ENCODE peak calls at places on chromosomes 13 and 19, in four cellular contexts. O is tibial nerve, S is tibial artery, I is ovary. Z is an unnamed sample.

GRCh38 chr13:95298971-95299627 is 2.2 kb downstream of the ABCC4 start:
- DNase-seq in O (no peak), S (no peak), I (no peak), Z (no peak)

GRCh38 chr19:30932854-30933253 is 416.4 kb downstream of the TSHZ3 start:
- DNase-seq in O (no peak), S (no peak), I (no peak), Z (no peak)

GRCh38 chr13:25574437-25575426 is 203.0 kb downstream of the ATP8A2 start:
- DNase-seq in O (peak; percentile 68), S (peak; percentile 62), I (peak; percentile 39), Z (peak; percentile 75)

GRCh38 chr19:6516018-6516658 is 14.0 kb upstream of the TUBB4A start:
- DNase-seq in O (peak; percentile 86), S (peak; percentile 92), I (peak; percentile 79), Z (peak; percentile 95)

GRCh38 chr13:51222510-51223283 is 499 bp downstream of the FAM124A start:
- DNase-seq in O (no peak), S (no peak), I (no peak), Z (no peak)

GRCh38 chr13:98979012-98979411 is 1.1 kb upstream of the DOCK9 start:
- DNase-seq in O (no peak), S (no peak), I (no peak), Z (no peak)

GRCh38 chr19:6801397-6802086 is 29.0 kb downstream of the VAV1 start:
- DNase-seq in O (no peak), S (peak; percentile 66), I (peak; percentile 35), Z (peak; percentile 75)

GRCh38 chr13:100040196-100040595 is 48.7 kb upstream of the PCCA start:
- DNase-seq in O (no peak), S (no peak), I (no peak), Z (no peak)

GRCh38 chr13:45490068-45490467 is 25.3 kb downstream of the COG3 start:
- DNase-seq in O (no peak), S (no peak), I (no peak), Z (no peak)

GRCh38 chr13:111304041-111304544 is 16.3 kb upstream of the TEX29 start:
- DNase-seq in O (no peak), S (no peak), I (no peak), Z (no peak)

GRCh38 chr13:67390462-67391093 is 160.4 kb upstream of the PCDH9 start:
- DNase-seq in O (no peak), S (no peak), I (no peak), Z (no peak)

GRCh38 chr19:36051236-36051635 is 2.8 kb downstream of the THAP8 start:
- DNase-seq in O (no peak), S (no peak), I (no peak), Z (no peak)

GRCh38 chr13:111940892-111941291 is 126.1 kb upstream of the SOX1 start:
- DNase-seq in O (no peak), S (no peak), I (peak; percentile 2), Z (no peak)

GRCh38 chr19:33420821-33421220 is 47.3 kb downstream of the CEBPG start:
- DNase-seq in O (no peak), S (no peak), I (no peak), Z (no peak)

GRCh38 chr19:6017576-6017975 is 39.6 kb upstream of the RANBP3 start:
- DNase-seq in O (no peak), S (no peak), I (no peak), Z (no peak)

GRCh38 chr13:46731535-46731934 is 65.4 kb downstream of the ESD start:
- DNase-seq in O (no peak), S (no peak), I (no peak), Z (no peak)

GRCh38 chr13:21014666-21015170 is 46.7 kb downstream of the LATS2 start:
- DNase-seq in O (no peak), S (peak; percentile 50), I (peak; percentile 65), Z (peak; percentile 81)

GRCh38 chr19:18477042-18477760 is 39.3 kb upstream of the ISYNA1 start:
- DNase-seq in O (no peak), S (no peak), I (no peak), Z (no peak)

GRCh38 chr19:1853295-1854031 is 5.2 kb upstream of the REXO1 start:
- DNase-seq in O (peak; percentile 51), S (peak; percentile 70), I (peak; percentile 75), Z (peak; percentile 82)

GRCh38 chr19:11767633-11768133 is 883 bp downstream of the ZNF441 start:
- DNase-seq in O (no peak), S (peak; percentile 45), I (peak; percentile 50), Z (peak; percentile 85)

GRCh38 chr19:46717716-46718143 is 816 bp upstream of the PRKD2 start:
- DNase-seq in O (no peak), S (no peak), I (no peak), Z (peak; percentile 51)

GRCh38 chr13:29160862-29161261 is 340.7 kb downstream of the MTUS2 start:
- DNase-seq in O (no peak), S (no peak), I (no peak), Z (no peak)

GRCh38 chr13:113637262-113638160 is 20.5 kb downstream of the ATP4B start:
- DNase-seq in O (no peak), S (no peak), I (peak; percentile 13), Z (peak; percentile 25)

GRCh38 chr13:79742923-79743322 is 262.0 kb downstream of the NDFIP2 start:
- DNase-seq in O (no peak), S (no peak), I (no peak), Z (no peak)

GRCh38 chr19:54923276-54923675 is 17.3 kb downstream of the NCR1 start:
- DNase-seq in O (no peak), S (no peak), I (no peak), Z (no peak)

GRCh38 chr19:14517840-14518505 is at the start of gene DNAJB1:
- DNase-seq in O (peak; percentile 69), S (peak; percentile 80), I (peak; percentile 90), Z (peak; percentile 91)

GRCh38 chr19:13164370-13165090 is 14.3 kb downstream of the IER2 start:
- DNase-seq in O (no peak), S (no peak), I (peak; percentile 73), Z (peak; percentile 70)

GRCh38 chr19:4310247-4311121 is 6.1 kb downstream of the FSD1 start:
- DNase-seq in O (no peak), S (no peak), I (no peak), Z (no peak)

GRCh38 chr19:13043285-13043684 is 48.0 kb downstream of the NFIX start:
- DNase-seq in O (no peak), S (no peak), I (no peak), Z (no peak)

GRCh38 chr13:97434417-97435296 is 688 bp downstream of the RAP2A start:
- DNase-seq in O (peak; percentile 17), S (peak; percentile 52), I (peak; percentile 67), Z (peak; percentile 66)

GRCh38 chr13:101454767-101455166 is 2.3 kb downstream of the ITGBL1 start:
- DNase-seq in O (no peak), S (no peak), I (no peak), Z (no peak)

GRCh38 chr13:60261432-60262351 is 98.0 kb upstream of the DIAPH3 start:
- DNase-seq in O (no peak), S (no peak), I (no peak), Z (no peak)

DNA sequence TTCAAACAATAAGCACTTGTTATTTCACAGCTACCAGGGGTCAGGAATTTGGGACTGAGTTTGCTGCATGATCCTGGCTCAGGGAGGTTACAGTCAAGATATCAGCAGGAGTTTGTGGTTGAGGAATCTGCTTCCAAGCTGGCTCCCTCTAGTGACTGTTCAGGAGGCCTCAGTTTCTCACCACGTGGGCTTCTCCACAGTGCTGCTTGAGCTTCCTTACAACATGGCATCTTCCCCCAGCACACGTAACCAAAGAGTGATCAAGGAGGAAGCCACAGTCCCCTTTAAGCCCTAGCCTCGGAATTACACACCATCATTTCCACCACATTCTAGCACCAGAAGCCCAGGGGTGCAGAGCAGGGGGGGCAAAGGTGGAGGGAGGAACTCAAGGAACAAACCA is 28.8 kb downstream of the CELF5 start:
- DNase-seq in O (no peak), S (no peak), I (no peak), Z (no peak)
- TF ChIP-seq CTCF in O (no peak), S (no peak), I (no peak), Z (no peak)

GRCh38 chr13:75327132-75327505 is 154.8 kb downstream of the TBC1D4 start:
- DNase-seq in O (no peak), S (no peak), I (no peak), Z (no peak)

GRCh38 chr13:75324413-75324940 is 157.5 kb downstream of the TBC1D4 start:
- DNase-seq in O (no peak), S (no peak), I (no peak), Z (no peak)

GRCh38 chr13:75329097-75329496 is 152.9 kb downstream of the TBC1D4 start:
- DNase-seq in O (no peak), S (no peak), I (no peak), Z (no peak)

GRCh38 chr13:75329723-75330122 is 152.2 kb downstream of the TBC1D4 start:
- DNase-seq in O (no peak), S (no peak), I (no peak), Z (peak; percentile 55)

DNA sequence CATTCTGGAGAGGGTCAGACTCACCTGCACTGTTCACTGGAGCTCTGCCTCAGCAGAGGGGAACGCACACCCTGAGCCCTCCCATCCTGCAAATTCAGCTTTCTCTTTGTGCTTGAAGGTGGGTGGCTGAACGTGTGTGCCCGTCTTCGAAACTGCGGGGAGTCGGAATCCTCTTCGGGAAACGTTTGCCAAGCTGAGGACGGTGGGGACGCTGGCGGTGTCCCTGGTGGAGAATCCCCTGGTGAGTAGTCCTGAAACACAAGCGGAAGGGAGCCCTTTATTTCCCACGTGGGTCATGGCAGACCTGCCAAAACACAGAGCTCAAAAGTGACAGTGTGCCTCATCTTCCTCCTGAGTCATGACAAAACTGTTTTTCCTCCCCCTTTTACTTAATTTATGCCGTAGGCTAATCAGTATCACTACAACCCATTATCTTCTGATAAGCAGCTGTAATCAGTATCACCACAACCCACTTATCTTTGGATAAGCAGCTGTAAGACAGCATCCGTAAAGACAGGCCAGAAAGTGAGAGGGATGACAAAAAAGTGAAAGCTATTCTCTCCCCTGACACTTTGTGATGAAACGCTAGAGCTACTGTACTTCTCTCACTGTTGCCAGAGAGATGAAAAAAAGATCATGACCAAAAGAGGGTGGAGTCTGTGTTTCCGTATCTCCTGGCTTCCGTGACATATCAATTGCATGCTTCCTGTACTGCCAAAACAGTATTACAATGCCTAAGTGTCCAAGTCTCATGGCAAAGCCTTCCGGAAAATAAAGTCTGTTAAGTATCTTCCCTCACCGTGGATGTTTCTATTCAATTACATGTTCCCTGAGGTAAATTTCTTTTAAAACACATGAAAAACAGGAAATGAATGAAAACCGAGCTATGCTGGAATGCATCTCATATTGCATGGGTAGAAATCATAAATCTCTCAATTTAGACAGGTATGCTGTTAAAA is 155.5 kb downstream of the TBC1D4 start:
- DNase-seq in O (no peak), S (no peak), I (peak; percentile 52), Z (no peak)
- H3K4me3 ChIP-seq in O (peak overlapping the region; percentile 13), S (no peak overlapping the region), I (no peak overlapping the region), Z (no peak overlapping the region)

GRCh38 chr13:73962284-73962683 is 171.9 kb downstream of the KLF12 start:
- DNase-seq in O (no peak), S (no peak), I (no peak), Z (no peak)
- H3K27ac ChIP-seq in O (no peak overlapping the region), S (no peak overlapping the region), I (no peak overlapping the region), Z (no peak overlapping the region)

DNA sequence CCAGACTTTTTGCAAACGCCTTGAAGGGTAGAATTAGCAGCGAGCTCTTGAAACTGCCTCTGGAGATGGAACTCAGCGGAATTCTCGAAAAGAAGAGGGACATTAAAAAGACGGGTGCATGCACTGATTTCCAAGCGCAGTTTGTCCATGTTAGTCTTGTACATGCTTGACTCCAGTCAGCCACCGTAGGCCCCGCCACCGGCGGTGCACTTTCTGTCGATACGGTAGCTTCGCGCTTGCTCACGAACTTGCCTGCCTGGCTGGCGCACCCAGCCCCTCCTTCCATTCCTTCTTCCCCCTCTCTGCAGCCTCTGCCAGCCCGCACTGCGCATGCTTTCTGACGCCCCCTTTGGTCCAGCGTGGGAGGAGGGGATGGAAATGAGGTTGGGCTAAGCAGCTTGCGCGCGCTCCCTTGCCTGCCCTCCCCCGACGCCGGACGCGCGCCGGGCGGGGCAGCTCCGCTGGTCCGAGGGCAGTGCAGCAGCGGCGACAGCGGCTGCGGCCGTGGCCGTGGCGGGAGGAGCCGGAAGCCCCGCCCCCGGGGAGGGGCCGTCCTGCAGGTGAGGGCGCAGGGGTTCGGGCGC is at the start of gene ZNF575:
- DNase-seq in O (peak; percentile 74), S (peak; percentile 85), I (peak; percentile 93), Z (peak; percentile 92)
- TF ChIP-seq CTCF in O (no peak), S (no peak), I (no peak), Z (no peak)

Z was measured in right lobe of liver.